ENCODE peak calls at places on chromosomes 16 and 17, in eight cellular contexts. K is H1, O is cardiac fibroblast, E is foreskin keratinocyte, V is fibroblast of lung, H is adrenal gland, G is retinal pigment epithelial cell, Z is nephron progenitor cell. R is an unnamed sample.

GRCh38 chr16:88558457-88559442 is 11.5 kb upstream of the ZC3H18 start:
- DNase-seq in O (peak; percentile 74), K (no peak), H (peak; percentile 88), Z (no peak), E (peak; percentile 13), V (peak; percentile 39), G (peak; percentile 15), R (no peak)

GRCh38 chr17:8225813-8226535 is 15.6 kb upstream of the AURKB start:
- DNase-seq in Z (peak; percentile 71), H (peak; percentile 81), V (peak; percentile 79), G (no peak), O (peak; percentile 95), K (peak; percentile 91), E (peak; percentile 81), R (no peak)

GRCh38 chr17:68794636-68795503 is 160.3 kb downstream of the ABCA8 start:
- DNase-seq in H (peak; percentile 42), Z (no peak), V (peak; percentile 24), G (no peak), K (no peak), E (peak; percentile 20), O (peak; percentile 75), R (no peak)

GRCh38 chr17:45332989-45333701 is 16.3 kb upstream of the MAP3K14 start:
- DNase-seq in H (no peak), V (peak; percentile 52), K (no peak), G (no peak), Z (no peak), E (no peak), O (peak; percentile 19), R (no peak)

GRCh38 chr17:4634981-4635380 is 6.5 kb downstream of the ALOX15 start:
- DNase-seq in O (peak; percentile 16), E (no peak), V (no peak), G (no peak), H (no peak), K (no peak), Z (no peak), R (no peak)

GRCh38 chr16:50842589-50842988 is 100.7 kb downstream of the CYLD start:
- DNase-seq in G (no peak), E (no peak), K (peak; percentile 8), H (no peak), V (peak; percentile 40), Z (no peak), O (no peak), R (no peak)

GRCh38 chr17:63984651-63985386 is 12.1 kb upstream of the SCN4A start:
- DNase-seq in E (peak; percentile 69), K (no peak), V (peak; percentile 91), G (no peak), O (peak; percentile 94), Z (no peak), H (peak; percentile 78), R (no peak)

GRCh38 chr16:24645739-24646645 is 83.5 kb upstream of the TNRC6A start:
- DNase-seq in O (peak; percentile 100), G (peak; percentile 97), Z (no peak), V (peak; percentile 99), E (peak; percentile 99), H (peak; percentile 68), K (no peak), R (no peak)

GRCh38 chr16:22977294-22977697 is 163.3 kb downstream of the HS3ST2 start:
- DNase-seq in E (peak; percentile 23), G (no peak), Z (no peak), V (no peak), H (no peak), K (peak; percentile 26), O (peak; percentile 7), R (no peak)

GRCh38 chr17:10166181-10166935 is 32.0 kb downstream of the GAS7 start:
- DNase-seq in Z (no peak), O (no peak), H (no peak), K (no peak), G (no peak), V (no peak), E (no peak), R (no peak)

GRCh38 chr16:4594433-4595410 is 20.0 kb downstream of the UBALD1 start:
- DNase-seq in E (no peak), V (no peak), Z (no peak), O (no peak), H (no peak), K (no peak), G (no peak), R (no peak)

GRCh38 chr16:4593069-4593468 is 21.6 kb downstream of the UBALD1 start:
- DNase-seq in H (no peak), K (peak; percentile 71), O (no peak), E (no peak), Z (peak; percentile 38), V (no peak), G (no peak), R (no peak)

GRCh38 chr16:4591191-4591590 is 23.5 kb downstream of the UBALD1 start:
- DNase-seq in G (no peak), Z (no peak), H (no peak), V (no peak), K (no peak), O (no peak), E (no peak), R (no peak)

GRCh38 chr16:4588961-4589360 is 25.7 kb downstream of the UBALD1 start:
- DNase-seq in V (no peak), K (no peak), G (no peak), O (no peak), E (no peak), H (no peak), Z (no peak), R (no peak)

GRCh38 chr16:4591706-4592470 is 22.8 kb downstream of the UBALD1 start:
- DNase-seq in Z (no peak), G (no peak), O (no peak), K (no peak), H (no peak), V (no peak), E (no peak), R (no peak)
- TF ChIP-seq CTCF in Z (no peak), G (no peak), O (no peak), K (no peak), H (no peak), V (no peak), E (no peak), R (no peak)

GRCh38 chr16:72858611-72859493 is 189.1 kb downstream of the ZFHX3 start:
- DNase-seq in G (no peak), Z (no peak), E (no peak), K (no peak), O (peak; percentile 59), V (peak; percentile 75), H (no peak), R (no peak)
- TF ChIP-seq CTCF in G (no peak), Z (no peak), E (no peak), K (no peak), O (no peak), V (no peak), H (no peak), R (no peak)

DNA sequence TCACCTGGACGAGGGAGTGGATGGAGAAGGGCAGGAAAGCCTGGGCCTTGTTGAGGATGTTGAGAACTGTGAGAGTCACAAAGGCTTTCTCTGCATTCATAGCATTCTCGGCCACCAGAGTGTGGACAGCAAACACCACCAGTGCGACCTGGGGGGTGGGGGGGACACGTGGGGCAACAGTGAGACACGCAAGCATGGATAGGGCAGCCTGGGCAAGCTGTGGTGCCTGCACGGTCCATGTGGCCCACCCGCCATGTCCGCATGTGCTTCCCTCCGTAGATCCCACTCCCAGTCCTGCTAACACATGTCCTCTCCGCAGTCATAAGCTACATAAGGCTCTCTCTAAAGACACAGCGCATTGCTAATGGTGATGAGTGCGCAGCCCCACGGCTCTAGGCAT is 34.5 kb downstream of the ABCC6 start:
- DNase-seq in H (no peak), G (no peak), V (no peak), Z (no peak), O (no peak), E (no peak), K (no peak), R (no peak)
- TF ChIP-seq CTCF in H (no peak), G (no peak), V (no peak), Z (no peak), O (no peak), E (no peak), K (no peak), R (no peak)

DNA sequence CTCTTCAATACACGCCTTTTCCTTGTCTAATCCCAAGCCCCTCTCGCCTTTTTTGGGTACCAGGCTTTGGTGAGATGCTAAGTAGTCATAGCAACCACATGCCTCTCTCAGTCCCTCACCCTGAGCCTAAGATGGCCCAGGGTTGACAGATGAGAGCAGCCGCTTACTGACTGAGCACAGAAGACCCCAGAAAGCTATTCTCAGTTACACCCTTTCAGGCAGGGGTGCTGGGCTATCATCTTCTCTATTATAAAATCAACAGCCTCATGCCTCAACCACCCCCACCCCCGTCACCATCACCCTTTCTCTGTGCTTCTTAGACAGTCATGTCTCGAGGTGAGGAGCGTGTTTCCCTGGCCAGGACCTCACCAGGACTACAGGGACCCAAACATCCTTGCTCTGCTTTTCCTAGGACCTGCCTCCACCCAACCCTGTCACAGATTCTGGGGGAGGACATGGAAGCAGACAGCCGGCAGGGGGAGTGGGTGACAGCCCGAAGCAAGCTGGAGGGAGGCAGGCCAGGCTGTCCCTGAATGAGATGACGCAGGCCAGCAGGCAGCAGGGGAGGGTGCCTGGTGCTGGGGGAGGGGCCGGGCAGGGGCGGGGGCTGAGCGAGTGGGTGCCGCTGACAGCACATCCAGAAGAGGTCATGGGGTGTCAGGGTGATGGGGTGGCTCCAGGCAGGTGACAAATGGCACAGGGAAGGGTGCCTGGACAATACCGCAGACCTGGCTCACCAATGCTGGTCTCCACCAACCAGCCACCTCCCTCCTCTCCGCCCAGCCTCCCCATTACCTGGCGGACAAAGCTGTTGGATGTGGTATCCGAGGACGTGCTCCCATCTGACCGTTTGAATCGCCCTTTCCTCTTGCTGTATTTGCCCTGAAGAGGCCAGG is 3.1 kb downstream of the CACNB1 start:
- DNase-seq in G (no peak), E (no peak), K (peak; percentile 65), O (peak; percentile 68), H (peak; percentile 75), V (peak; percentile 69), Z (peak; percentile 78), R (no peak)
- TF ChIP-seq CTCF in G (peak; percentile 56), E (peak; percentile 14), K (peak; percentile 57), O (peak; percentile 70), H (peak; percentile 55), V (peak; percentile 40), Z (peak; percentile 44), R (no peak)

DNA sequence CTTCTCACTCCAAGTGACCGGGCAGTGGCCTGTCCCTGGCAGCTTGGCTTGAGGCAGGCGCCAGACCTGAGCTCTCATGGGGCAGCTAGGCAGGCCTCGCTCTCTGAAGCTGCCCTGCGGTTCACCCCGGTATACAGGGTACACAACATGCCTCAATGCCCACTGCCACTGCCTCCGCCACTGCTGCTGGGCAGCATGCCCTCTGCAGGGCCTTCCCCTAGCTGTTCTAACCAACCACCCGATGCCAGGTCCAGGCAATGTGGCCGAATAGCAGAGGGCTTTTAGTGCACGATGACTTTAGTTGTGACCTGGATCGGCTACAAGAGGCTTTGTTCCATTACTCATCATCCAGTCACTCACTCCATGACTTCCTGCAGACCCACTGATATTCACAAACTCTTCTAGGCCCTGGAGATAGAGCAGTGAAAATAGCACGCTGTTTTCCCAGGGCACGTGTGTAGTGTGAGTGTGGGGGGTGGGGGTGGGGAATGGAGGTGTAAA is 19.7 kb downstream of the CDC42EP4 start:
- DNase-seq in Z (no peak), O (peak; percentile 79), V (peak; percentile 85), H (peak; percentile 70), E (no peak), G (no peak), K (no peak), R (no peak)
- TF ChIP-seq CTCF in Z (no peak), O (no peak), V (no peak), H (no peak), E (no peak), G (no peak), K (no peak), R (no peak)